ENCODE peak calls at places on chromosomes 16 and 17, in five cellular contexts. Y is tibial artery, E is IMR-90, Q is prostate gland, S is astrocyte. H is an unnamed sample.

GRCh38 chr17:59355695-59356323 is 24.4 kb downstream of the YPEL2 start:
- DNase-seq in S (no peak), Q (no peak), Y (no peak), E (no peak), H (no peak)

GRCh38 chr16:87661561-87661960 is 59.3 kb downstream of the JPH3 start:
- DNase-seq in E (peak; percentile 43), Y (no peak), Q (no peak), S (peak; percentile 9), H (peak; percentile 23)

GRCh38 chr16:66832661-66833305 is 2.0 kb upstream of the NAE1 start:
- DNase-seq in Y (no peak), Q (no peak), S (peak; percentile 34), E (peak; percentile 60), H (peak; percentile 29)

GRCh38 chr16:1312903-1313302 is 3.5 kb downstream of the UBE2I start:
- DNase-seq in E (no peak), S (no peak), Q (no peak), Y (no peak), H (no peak)

GRCh38 chr16:883340-883739 is 82.8 kb upstream of the GNG13 start:
- DNase-seq in E (no peak), S (no peak), Q (no peak), Y (no peak), H (no peak)

GRCh38 chr17:19347323-19348080 is 15.0 kb downstream of the B9D1 start:
- DNase-seq in Q (no peak), E (no peak), Y (peak; percentile 17), S (no peak), H (no peak)

GRCh38 chr17:48933035-48933434 is 11.6 kb downstream of the SNF8 start:
- DNase-seq in Y (no peak), S (no peak), Q (no peak), E (no peak), H (no peak)

GRCh38 chr16:52805559-52806168 is 247.0 kb downstream of the CHD9NB start:
- DNase-seq in Q (no peak), S (no peak), Y (no peak), E (no peak), H (no peak)

GRCh38 chr17:22301353-22301745 is 609.0 kb downstream of the KCNJ18 start:
- DNase-seq in S (no peak), Y (no peak), Q (no peak), E (no peak), H (no peak)

GRCh38 chr17:83057397-83057761 is 22.0 kb upstream of the METRNL start:
- DNase-seq in S (no peak), E (no peak), Q (no peak), Y (no peak), H (no peak)

GRCh38 chr16:88781140-88782077 is 3.6 kb downstream of the PIEZO1 start:
- DNase-seq in Q (no peak), S (no peak), E (no peak), Y (peak; percentile 62), H (peak; percentile 30)
- H3K4me1 ChIP-seq in Q (peaks cover 8% of the 10 kb centered on the region), S (peaks cover 53% of the 10 kb centered on the region), E (peaks cover 49% of the 10 kb centered on the region), Y (peaks cover 5% of the 10 kb centered on the region), H (peaks cover 32% of the 10 kb centered on the region)

GRCh38 chr16:57478396-57479024 is 7.8 kb downstream of the DOK4 start:
- DNase-seq in Q (no peak), E (no peak), S (no peak), Y (no peak), H (no peak)
- H3K4me1 ChIP-seq in Q (no peaks in the 10 kb centered on the region), E (peaks cover 12% of the 10 kb centered on the region), S (peaks cover 20% of the 10 kb centered on the region), Y (peaks cover 12% of the 10 kb centered on the region), H (no peaks in the 10 kb centered on the region)

GRCh38 chr17:15261063-15261817 is 3.9 kb downstream of the PMP22 start:
- DNase-seq in S (peak; percentile 42), Y (no peak), E (peak; percentile 60), Q (no peak), H (peak; percentile 73)

GRCh38 chr17:15262291-15263205 is 2.6 kb downstream of the PMP22 start:
- DNase-seq in S (peak; percentile 85), Y (peak; percentile 93), E (peak; percentile 83), Q (peak; percentile 56), H (peak; percentile 95)

GRCh38 chr17:15258113-15258512 is 7.0 kb downstream of the PMP22 start:
- DNase-seq in Q (no peak), E (no peak), S (no peak), Y (no peak), H (no peak)

GRCh38 chr17:15261818-15262290 is 3.3 kb downstream of the PMP22 start:
- DNase-seq in Y (no peak), Q (no peak), E (no peak), S (peak; percentile 20), H (peak; percentile 47)

DNA sequence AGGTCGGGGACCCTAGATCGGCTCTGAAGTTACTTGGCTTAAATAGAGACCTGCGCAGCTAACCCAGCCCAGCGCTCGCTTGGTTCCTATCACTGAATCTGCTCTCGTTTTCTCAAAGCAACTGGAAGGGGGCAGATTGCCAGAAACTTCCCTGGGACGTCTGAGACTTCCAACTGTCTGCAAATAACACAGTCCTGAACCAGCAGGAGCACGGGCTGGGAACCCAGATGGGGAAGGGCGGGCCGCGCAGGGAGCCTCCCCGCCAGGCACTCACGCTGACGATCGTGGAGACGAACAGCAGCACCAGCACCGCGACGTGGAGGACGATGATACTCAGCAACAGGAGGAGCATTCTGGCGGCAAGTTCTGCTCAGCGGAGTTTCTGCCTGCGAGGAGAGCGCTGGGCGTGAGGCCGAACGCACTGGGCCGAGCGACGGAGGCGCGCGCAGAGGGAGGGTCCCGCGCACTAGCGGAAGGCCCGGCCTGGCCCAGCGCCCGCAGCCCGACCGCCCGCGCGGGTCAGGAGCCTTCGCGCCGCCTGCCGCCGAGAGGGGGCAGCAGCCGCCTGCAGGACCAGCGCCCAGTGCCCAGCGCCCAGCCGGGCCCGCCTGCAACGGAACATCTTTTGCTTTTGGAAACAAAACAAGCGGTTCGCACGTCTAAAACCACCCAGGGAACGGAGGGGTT is 4.6 kb downstream of the PMP22 start:
- DNase-seq in E (peak; percentile 88), Q (peak; percentile 71), Y (peak; percentile 87), S (peak; percentile 83), H (peak; percentile 94)
- H3K4me1 ChIP-seq in E (peaks cover 15% of the 10 kb centered on the region), Q (peaks cover 8% of the 10 kb centered on the region), Y (no peaks in the 10 kb centered on the region), S (peaks cover 42% of the 10 kb centered on the region), H (peaks cover 70% of the 10 kb centered on the region)

GRCh38 chr17:16940116-16940881 is 31.6 kb downstream of the TNFRSF13B start:
- DNase-seq in Y (peak; percentile 5), E (no peak), Q (no peak), S (no peak), H (no peak)
- H3K4me1 ChIP-seq in Y (no peaks in the 10 kb centered on the region), E (no peaks in the 10 kb centered on the region), Q (no peaks in the 10 kb centered on the region), S (no peaks in the 10 kb centered on the region), H (peaks cover 27% of the 10 kb centered on the region)

DNA sequence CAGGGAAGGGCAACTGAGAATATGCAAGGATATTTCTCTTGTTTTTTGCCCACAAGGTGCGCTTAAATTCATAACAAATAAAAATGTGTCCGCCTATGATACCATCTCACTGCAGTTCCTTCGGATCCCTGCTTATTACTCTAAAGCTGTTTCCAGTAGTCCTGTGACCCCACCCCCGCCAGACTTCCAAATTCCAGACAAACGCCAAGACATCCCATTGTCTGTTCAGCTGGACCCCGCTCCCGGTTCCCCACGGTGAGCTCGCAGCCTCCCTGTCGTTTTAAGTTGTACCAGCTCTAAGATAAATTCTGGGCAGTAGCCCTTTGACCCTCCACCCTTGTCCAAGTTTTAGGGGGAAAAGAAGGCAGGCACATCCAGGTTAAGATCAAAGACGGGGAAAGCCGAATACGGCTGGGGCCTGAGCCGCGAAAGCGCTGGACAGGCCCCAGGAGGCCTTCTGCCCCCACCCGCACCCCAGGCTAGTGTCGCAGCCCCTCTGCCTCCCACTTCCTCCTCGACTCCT is 614 bp downstream of the ARL6IP1 start:
- DNase-seq in Q (no peak), S (no peak), Y (no peak), E (no peak), H (no peak)
- H3K4me1 ChIP-seq in Q (peaks cover 5% of the 10 kb centered on the region), S (peaks cover 23% of the 10 kb centered on the region), Y (no peaks in the 10 kb centered on the region), E (peaks cover 2% of the 10 kb centered on the region), H (peaks cover 32% of the 10 kb centered on the region)

H was measured in PC-3.